ENCODE peak calls at places on chromosomes 12 and 14, in nine cellular contexts. U is activated CD4-positive, alpha-beta T cell treated with anti-CD3 and anti-CD28 coated beads, Interleukin-2, amount 50 U/mL, for 1 hour; C is iPS-NIHi11; S is psoas muscle; E is lower leg skin; V is HS-5; O is EH; N is amniotic stem cell; P is NCI-H510A. Z is an unnamed sample.

GRCh38 chr12:47095446-47096236 is 15.9 kb upstream of the AMIGO2 start:
- DNase-seq in U (no peak), C (no peak), S (no peak), E (no peak), V (peak), O (peak), N (no peak), P (no peak), Z (no peak)

GRCh38 chr12:13243516-13244070 is 47.1 kb downstream of the EMP1 start:
- DNase-seq in U (no peak), C (no peak), S (no peak), E (no peak), V (no peak), O (no peak), N (no peak), P (no peak), Z (no peak)

GRCh38 chr12:123572391-123572790 is 12.0 kb upstream of the TMED2 start:
- DNase-seq in U (no peak), C (no peak), S (no peak), E (no peak), V (no peak), O (no peak), N (no peak), P (no peak), Z (no peak)

GRCh38 chr12:108622425-108622824 is 11.3 kb downstream of the SELPLG start:
- DNase-seq in U (no peak), C (peak), S (peak), E (no peak), V (no peak), O (peak), N (no peak), P (no peak), Z (peak)

GRCh38 chr12:103748002-103748401 is 93.0 kb downstream of the NT5DC3 start:
- DNase-seq in U (no peak), C (no peak), S (no peak), E (no peak), V (no peak), O (no peak), N (no peak), P (no peak), Z (no peak)

GRCh38 chr14:68546839-68547238 is 246.0 kb downstream of the ZFP36L1 start:
- DNase-seq in U (no peak), C (no peak), S (peak), E (peak), V (peak), O (peak), N (peak), P (no peak), Z (peak)

GRCh38 chr14:100159107-100159864 is at the start of gene DEGS2:
- DNase-seq in U (peak), C (peak), S (no peak), E (no peak), V (no peak), O (no peak), N (no peak), P (peak), Z (no peak)

GRCh38 chr12:29152223-29152868 is 3.3 kb downstream of the FAR2 start:
- DNase-seq in U (no peak), C (no peak), S (no peak), E (no peak), V (no peak), O (no peak), N (no peak), P (no peak), Z (no peak)

GRCh38 chr12:13147688-13148531 is 44.4 kb upstream of the GSG1 start:
- DNase-seq in U (no peak), C (no peak), S (no peak), E (no peak), V (no peak), O (no peak), N (no peak), P (no peak), Z (no peak)

GRCh38 chr12:10033783-10034381 is 3.4 kb downstream of the CLEC9A start:
- DNase-seq in U (no peak), C (no peak), S (no peak), E (no peak), V (no peak), O (peak), N (no peak), P (no peak), Z (no peak)

GRCh38 chr14:91983571-91983970 is 36.1 kb upstream of the FBLN5 start:
- DNase-seq in U (no peak), C (no peak), S (no peak), E (no peak), V (no peak), O (no peak), N (no peak), P (no peak), Z (no peak)

GRCh38 chr14:99808133-99808505 is 14.9 kb downstream of the EML1 start:
- DNase-seq in U (no peak), C (no peak), S (no peak), E (no peak), V (no peak), O (no peak), N (no peak), P (no peak), Z (no peak)

GRCh38 chr14:103657466-103657865 is 28.5 kb downstream of the KLC1 start:
- DNase-seq in U (no peak), C (no peak), S (no peak), E (no peak), V (peak), O (peak), N (peak), P (no peak), Z (no peak)

GRCh38 chr12:4178424-4179184 is 95.0 kb upstream of the CCND2 start:
- DNase-seq in U (no peak), C (no peak), S (no peak), E (no peak), V (no peak), O (no peak), N (no peak), P (no peak), Z (no peak)

GRCh38 chr14:76644875-76645518 is 116.3 kb upstream of the VASH1 start:
- DNase-seq in U (no peak), C (peak), S (no peak), E (no peak), V (no peak), O (peak), N (no peak), P (no peak), Z (no peak)

GRCh38 chr14:102688290-102688689 is 89.0 kb upstream of the TRAF3 start:
- DNase-seq in U (no peak), C (no peak), S (no peak), E (no peak), V (no peak), O (no peak), N (no peak), P (no peak), Z (no peak)

GRCh38 chr14:34489324-34489723 is 27.3 kb upstream of the SPTSSA start:
- DNase-seq in U (no peak), C (no peak), S (no peak), E (no peak), V (no peak), O (no peak), N (no peak), P (no peak), Z (no peak)

GRCh38 chr12:117854339-117855012 is 114.3 kb downstream of the KSR2 start:
- DNase-seq in U (peak), C (peak), S (no peak), E (no peak), V (no peak), O (peak), N (no peak), P (no peak), Z (no peak)

GRCh38 chr14:36935976-36936678 is 236.3 kb downstream of the SLC25A21 start:
- DNase-seq in U (no peak), C (no peak), S (no peak), E (no peak), V (no peak), O (peak), N (peak), P (no peak), Z (no peak)

GRCh38 chr14:103879570-103880333 is 32.4 kb upstream of the PPP1R13B start:
- DNase-seq in U (no peak), C (peak), S (no peak), E (no peak), V (no peak), O (peak), N (no peak), P (no peak), Z (no peak)

GRCh38 chr12:54689984-54690383 is 41.8 kb upstream of the DCD start:
- DNase-seq in U (no peak), C (peak), S (no peak), E (no peak), V (no peak), O (peak), N (no peak), P (no peak), Z (no peak)